ENCODE peak calls at places on chromosomes 16 and 17, in five cellular contexts. One of them, this sample, is unnamed. For H3K36me3, the result is how much of the 10 kb centered on the place peaks cover.

GRCh38 chr17:61380836-61381525 is 18.7 kb upstream of the TBX2 start:
- DNase-seq in prostate gland: no peak
- DNase-seq in stomach: no peak
- DNase-seq in CD4-positive, CD25-positive, alpha-beta regulatory T cell: no peak
- DNase-seq in iPS DF 6.9: no peak
- DNase-seq in this sample: no peak

GRCh38 chr16:58306327-58306726 is 11.5 kb upstream of the PRSS54 start:
- DNase-seq in iPS DF 6.9: peak
- DNase-seq in prostate gland: no peak
- DNase-seq in CD4-positive, CD25-positive, alpha-beta regulatory T cell: peak
- DNase-seq in stomach: peak
- DNase-seq in this sample: peak

GRCh38 chr16:6735631-6736030 is 597.0 kb upstream of the RBFOX1 start:
- DNase-seq in stomach: no peak
- DNase-seq in CD4-positive, CD25-positive, alpha-beta regulatory T cell: no peak
- DNase-seq in iPS DF 6.9: no peak
- DNase-seq in prostate gland: no peak
- DNase-seq in this sample: no peak

GRCh38 chr17:46264456-46265198 is 30.3 kb upstream of the LRRC37A start:
- DNase-seq in iPS DF 6.9: no peak
- DNase-seq in prostate gland: no peak
- DNase-seq in CD4-positive, CD25-positive, alpha-beta regulatory T cell: peak
- DNase-seq in stomach: no peak
- DNase-seq in this sample: peak

GRCh38 chr16:1642148-1642547 is 30.0 kb downstream of the CRAMP1 start:
- DNase-seq in stomach: no peak
- DNase-seq in iPS DF 6.9: no peak
- DNase-seq in prostate gland: no peak
- DNase-seq in CD4-positive, CD25-positive, alpha-beta regulatory T cell: no peak
- DNase-seq in this sample: peak

GRCh38 chr16:66935319-66936011 is at the start of gene CES2:
- DNase-seq in CD4-positive, CD25-positive, alpha-beta regulatory T cell: no peak
- DNase-seq in iPS DF 6.9: no peak
- DNase-seq in stomach: peak
- DNase-seq in prostate gland: peak
- DNase-seq in this sample: peak

GRCh38 chr16:73771676-73772075 is 524.9 kb upstream of the PSMD7 start:
- DNase-seq in stomach: no peak
- DNase-seq in CD4-positive, CD25-positive, alpha-beta regulatory T cell: no peak
- DNase-seq in iPS DF 6.9: no peak
- DNase-seq in prostate gland: no peak
- DNase-seq in this sample: no peak

GRCh38 chr17:80030730-80031410 is 4.8 kb downstream of the TBC1D16 start:
- DNase-seq in iPS DF 6.9: no peak
- DNase-seq in stomach: peak
- DNase-seq in CD4-positive, CD25-positive, alpha-beta regulatory T cell: no peak
- DNase-seq in prostate gland: peak
- DNase-seq in this sample: no peak

GRCh38 chr17:48051706-48052486 is 3.7 kb downstream of the NFE2L1 start:
- DNase-seq in prostate gland: peak
- DNase-seq in stomach: peak
- DNase-seq in iPS DF 6.9: no peak
- DNase-seq in CD4-positive, CD25-positive, alpha-beta regulatory T cell: no peak
- DNase-seq in this sample: peak

GRCh38 chr16:11217651-11218323 is 38.2 kb downstream of the SOCS1 start:
- DNase-seq in iPS DF 6.9: no peak
- DNase-seq in CD4-positive, CD25-positive, alpha-beta regulatory T cell: no peak
- DNase-seq in prostate gland: no peak
- DNase-seq in stomach: no peak
- DNase-seq in this sample: no peak

GRCh38 chr17:59840329-59840907 is 52.3 kb downstream of the TUBD1 start:
- DNase-seq in stomach: no peak
- DNase-seq in prostate gland: no peak
- DNase-seq in CD4-positive, CD25-positive, alpha-beta regulatory T cell: peak
- DNase-seq in iPS DF 6.9: no peak
- DNase-seq in this sample: no peak

GRCh38 chr17:40069751-40070643 is 7.2 kb downstream of the THRA start:
- DNase-seq in CD4-positive, CD25-positive, alpha-beta regulatory T cell: peak
- DNase-seq in stomach: peak
- DNase-seq in iPS DF 6.9: no peak
- DNase-seq in prostate gland: peak
- DNase-seq in this sample: peak

GRCh38 chr17:11318207-11318606 is 77.2 kb downstream of the SHISA6 start:
- DNase-seq in stomach: no peak
- DNase-seq in prostate gland: no peak
- DNase-seq in CD4-positive, CD25-positive, alpha-beta regulatory T cell: no peak
- DNase-seq in iPS DF 6.9: no peak
- DNase-seq in this sample: no peak

GRCh38 chr16:29745853-29746345 is at the start of gene C16orf54:
- DNase-seq in CD4-positive, CD25-positive, alpha-beta regulatory T cell: peak
- DNase-seq in prostate gland: no peak
- DNase-seq in stomach: peak
- DNase-seq in iPS DF 6.9: no peak
- DNase-seq in this sample: no peak

GRCh38 chr17:47989159-47989558 is 18.2 kb downstream of the CDK5RAP3 start:
- DNase-seq in prostate gland: no peak
- DNase-seq in CD4-positive, CD25-positive, alpha-beta regulatory T cell: no peak
- DNase-seq in stomach: no peak
- DNase-seq in iPS DF 6.9: no peak
- DNase-seq in this sample: no peak

GRCh38 chr17:2406903-2407790 is 6.3 kb upstream of the MNT start:
- DNase-seq in iPS DF 6.9: no peak
- DNase-seq in stomach: peak
- DNase-seq in prostate gland: no peak
- DNase-seq in CD4-positive, CD25-positive, alpha-beta regulatory T cell: no peak
- DNase-seq in this sample: peak

GRCh38 chr17:29115906-29116651 is 64.1 kb downstream of the MYO18A start:
- DNase-seq in iPS DF 6.9: peak
- DNase-seq in prostate gland: no peak
- DNase-seq in CD4-positive, CD25-positive, alpha-beta regulatory T cell: peak
- DNase-seq in stomach: no peak
- DNase-seq in this sample: peak

GRCh38 chr17:82272495-82273326 is 789 bp downstream of the CSNK1D start:
- DNase-seq in stomach: no peak
- DNase-seq in prostate gland: no peak
- DNase-seq in CD4-positive, CD25-positive, alpha-beta regulatory T cell: peak
- DNase-seq in iPS DF 6.9: no peak
- DNase-seq in this sample: peak

GRCh38 chr17:68794636-68795503 is 160.3 kb downstream of the ABCA8 start:
- DNase-seq in stomach: no peak
- DNase-seq in prostate gland: no peak
- DNase-seq in iPS DF 6.9: no peak
- DNase-seq in CD4-positive, CD25-positive, alpha-beta regulatory T cell: no peak
- DNase-seq in this sample: no peak

GRCh38 chr16:84095466-84095865 is 21.3 kb downstream of the MBTPS1 start:
- DNase-seq in stomach: no peak
- DNase-seq in CD4-positive, CD25-positive, alpha-beta regulatory T cell: no peak
- DNase-seq in prostate gland: no peak
- DNase-seq in iPS DF 6.9: no peak
- DNase-seq in this sample: no peak

GRCh38 chr16:3004781-3005284 is 7.9 kb upstream of the CLDN9 start:
- DNase-seq in stomach: peak
- DNase-seq in iPS DF 6.9: no peak
- DNase-seq in CD4-positive, CD25-positive, alpha-beta regulatory T cell: no peak
- DNase-seq in prostate gland: no peak
- DNase-seq in this sample: peak

GRCh38 chr17:31919802-31920525 is 16.8 kb upstream of the SUZ12 start:
- DNase-seq in CD4-positive, CD25-positive, alpha-beta regulatory T cell: no peak
- DNase-seq in prostate gland: no peak
- DNase-seq in stomach: no peak
- DNase-seq in iPS DF 6.9: no peak
- DNase-seq in this sample: peak

GRCh38 chr16:89102035-89102776 is 8.6 kb downstream of the ACSF3 start:
- DNase-seq in iPS DF 6.9: no peak
- DNase-seq in CD4-positive, CD25-positive, alpha-beta regulatory T cell: no peak
- DNase-seq in prostate gland: no peak
- DNase-seq in stomach: no peak
- DNase-seq in this sample: no peak
- H3K36me3 ChIP-seq in iPS DF 6.9: under half
- H3K36me3 ChIP-seq in CD4-positive, CD25-positive, alpha-beta regulatory T cell: half or more
- H3K36me3 ChIP-seq in prostate gland: under half
- H3K36me3 ChIP-seq in stomach: half or more
- H3K36me3 ChIP-seq in this sample: under half

DNA sequence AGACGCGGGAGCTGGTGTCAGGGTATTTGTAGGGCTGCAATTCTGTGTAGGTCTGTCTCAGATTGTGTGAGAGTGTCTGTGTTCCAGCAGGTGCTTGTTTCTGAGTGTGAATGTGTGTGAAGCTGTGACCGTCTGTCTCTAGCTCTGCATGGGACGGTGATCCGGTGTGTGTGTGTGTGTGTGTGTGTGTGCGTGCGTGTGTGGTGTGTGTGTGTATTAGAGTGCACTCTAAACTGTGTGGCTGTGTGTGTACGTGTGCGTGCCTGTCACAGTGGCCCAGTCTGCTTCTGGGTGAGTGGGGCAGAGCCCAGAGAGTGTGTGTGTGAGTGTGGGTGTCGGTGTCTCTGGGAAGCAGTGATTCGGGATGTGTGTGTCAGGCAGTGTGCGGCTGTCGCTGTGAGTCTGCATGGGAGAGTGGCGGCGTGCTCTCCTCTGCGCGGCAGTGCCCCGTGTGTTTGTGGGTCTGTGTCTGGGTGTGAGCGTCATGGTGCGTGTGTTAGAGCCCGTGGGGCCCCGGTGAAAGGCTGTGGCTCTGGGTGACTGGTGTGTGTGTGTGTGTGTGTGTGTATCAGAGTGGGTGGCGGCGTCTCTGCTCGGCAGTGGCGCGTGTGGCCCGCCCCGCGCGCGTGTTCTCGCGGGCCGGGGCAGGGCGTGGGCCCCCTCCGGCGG is 434 bp upstream of the WSCD1 start:
- DNase-seq in stomach: no peak
- DNase-seq in prostate gland: no peak
- DNase-seq in CD4-positive, CD25-positive, alpha-beta regulatory T cell: peak
- DNase-seq in iPS DF 6.9: no peak
- DNase-seq in this sample: no peak
- H3K4me3 ChIP-seq in stomach: peak
- H3K4me3 ChIP-seq in prostate gland: peak
- H3K4me3 ChIP-seq in CD4-positive, CD25-positive, alpha-beta regulatory T cell: no peak
- H3K4me3 ChIP-seq in iPS DF 6.9: peak
- H3K4me3 ChIP-seq in this sample: no peak

GRCh38 chr17:45108595-45109521 is 23.5 kb downstream of the PLCD3 start:
- DNase-seq in stomach: peak
- DNase-seq in prostate gland: no peak
- DNase-seq in CD4-positive, CD25-positive, alpha-beta regulatory T cell: no peak
- DNase-seq in iPS DF 6.9: no peak
- DNase-seq in this sample: no peak
- H3K36me3 ChIP-seq in stomach: half or more
- H3K36me3 ChIP-seq in prostate gland: under half
- H3K36me3 ChIP-seq in CD4-positive, CD25-positive, alpha-beta regulatory T cell: under half
- H3K36me3 ChIP-seq in iPS DF 6.9: under half
- H3K36me3 ChIP-seq in this sample: half or more

DNA sequence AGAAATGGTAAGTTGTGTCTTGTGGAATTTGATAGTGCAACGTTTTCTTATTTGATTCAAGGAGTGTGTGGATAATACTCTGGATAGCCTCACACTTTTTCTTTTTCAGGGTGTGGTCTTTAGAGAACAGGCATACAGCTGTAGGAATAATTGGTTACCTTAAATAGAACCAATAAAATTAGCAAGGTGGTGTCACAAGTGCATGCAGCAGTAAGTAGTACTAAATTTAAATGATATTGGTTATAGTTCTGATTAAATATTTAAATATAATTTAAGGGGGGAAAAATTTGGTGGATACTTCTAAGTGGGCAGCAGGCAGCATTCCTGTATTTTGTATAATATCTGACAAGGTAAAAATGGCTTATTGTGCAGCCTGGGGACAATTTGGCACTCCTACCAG is 3.7 kb downstream of the HAPSTR1 start:
- DNase-seq in stomach: no peak
- DNase-seq in iPS DF 6.9: no peak
- DNase-seq in prostate gland: no peak
- DNase-seq in CD4-positive, CD25-positive, alpha-beta regulatory T cell: no peak
- DNase-seq in this sample: no peak
- H3K4me3 ChIP-seq in stomach: peak
- H3K4me3 ChIP-seq in iPS DF 6.9: no peak
- H3K4me3 ChIP-seq in prostate gland: no peak
- H3K4me3 ChIP-seq in CD4-positive, CD25-positive, alpha-beta regulatory T cell: peak
- H3K4me3 ChIP-seq in this sample: peak

GRCh38 chr17:75827291-75828050 is 16.7 kb downstream of the UNC13D start:
- DNase-seq in CD4-positive, CD25-positive, alpha-beta regulatory T cell: peak
- DNase-seq in iPS DF 6.9: peak
- DNase-seq in prostate gland: peak
- DNase-seq in stomach: peak
- DNase-seq in this sample: peak
- H3K36me3 ChIP-seq in CD4-positive, CD25-positive, alpha-beta regulatory T cell: under half
- H3K36me3 ChIP-seq in iPS DF 6.9: under half
- H3K36me3 ChIP-seq in prostate gland: under half
- H3K36me3 ChIP-seq in stomach: half or more
- H3K36me3 ChIP-seq in this sample: under half

DNA sequence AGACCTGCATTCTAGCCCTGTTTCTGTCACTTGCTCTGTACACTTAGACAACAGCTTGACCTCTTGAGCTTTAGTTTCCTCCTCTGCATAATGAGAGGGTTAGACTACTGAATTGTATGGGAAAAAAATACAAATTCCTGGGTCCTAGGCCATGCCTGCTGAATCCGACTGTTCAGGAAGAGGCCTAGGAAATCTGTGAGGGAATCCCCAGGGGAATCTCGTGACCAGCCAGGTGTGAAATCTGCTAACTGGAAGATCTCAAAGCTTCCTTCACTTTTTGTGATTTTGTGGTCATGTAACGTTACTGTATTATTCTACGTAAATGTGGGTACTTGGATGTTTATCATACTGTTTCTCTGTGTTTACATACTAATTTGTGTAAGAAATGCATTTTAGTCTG is 58.2 kb downstream of the CYLD start:
- DNase-seq in stomach: no peak
- DNase-seq in prostate gland: no peak
- DNase-seq in iPS DF 6.9: no peak
- DNase-seq in CD4-positive, CD25-positive, alpha-beta regulatory T cell: no peak
- DNase-seq in this sample: no peak
- H3K4me3 ChIP-seq in stomach: no peak
- H3K4me3 ChIP-seq in prostate gland: no peak
- H3K4me3 ChIP-seq in iPS DF 6.9: no peak
- H3K4me3 ChIP-seq in CD4-positive, CD25-positive, alpha-beta regulatory T cell: no peak
- H3K4me3 ChIP-seq in this sample: no peak

GRCh38 chr16:46922239-46922638 is 38.1 kb downstream of the GPT2 start:
- DNase-seq in prostate gland: no peak
- DNase-seq in iPS DF 6.9: no peak
- DNase-seq in stomach: peak
- DNase-seq in CD4-positive, CD25-positive, alpha-beta regulatory T cell: no peak
- DNase-seq in this sample: no peak
- H3K36me3 ChIP-seq in prostate gland: under half
- H3K36me3 ChIP-seq in iPS DF 6.9: half or more
- H3K36me3 ChIP-seq in stomach: half or more
- H3K36me3 ChIP-seq in CD4-positive, CD25-positive, alpha-beta regulatory T cell: under half
- H3K36me3 ChIP-seq in this sample: half or more

This sample was measured in MG63.